ENCODE peak calls at places on chromosome 22, in six cellular contexts. One of them, this sample, is unnamed.

GRCh38 chr22:19809741-19810140 is 44.9 kb downstream of the GNB1L start:
- DNase-seq in activated naive CD4-positive, alpha-beta T cell: no peak
- DNase-seq in DMS153: no peak
- DNase-seq in HTR-8/SVneo: no peak
- DNase-seq in cardiac fibroblast: no peak
- DNase-seq in HCEC 1CT: no peak
- DNase-seq in this sample: no peak

GRCh38 chr22:36467042-36467810 is 14.2 kb downstream of the TXN2 start:
- DNase-seq in DMS153: no peak
- DNase-seq in HCEC 1CT: peak
- DNase-seq in activated naive CD4-positive, alpha-beta T cell: no peak
- DNase-seq in cardiac fibroblast: peak
- DNase-seq in HTR-8/SVneo: no peak
- DNase-seq in this sample: no peak

GRCh38 chr22:47835726-47836125 is 1073.3 kb downstream of the TBC1D22A start:
- DNase-seq in DMS153: no peak
- DNase-seq in HCEC 1CT: peak
- DNase-seq in cardiac fibroblast: peak
- DNase-seq in activated naive CD4-positive, alpha-beta T cell: no peak
- DNase-seq in HTR-8/SVneo: no peak
- DNase-seq in this sample: peak

GRCh38 chr22:30830907-30831306 is 136.2 kb downstream of the OSBP2 start:
- DNase-seq in HTR-8/SVneo: peak
- DNase-seq in DMS153: no peak
- DNase-seq in HCEC 1CT: peak
- DNase-seq in cardiac fibroblast: peak
- DNase-seq in activated naive CD4-positive, alpha-beta T cell: no peak
- DNase-seq in this sample: peak

GRCh38 chr22:19079691-19080090 is 42.5 kb downstream of the DGCR2 start:
- DNase-seq in activated naive CD4-positive, alpha-beta T cell: no peak
- DNase-seq in HTR-8/SVneo: no peak
- DNase-seq in HCEC 1CT: no peak
- DNase-seq in cardiac fibroblast: no peak
- DNase-seq in DMS153: no peak
- DNase-seq in this sample: no peak

GRCh38 chr22:30210235-30210831 is 36.2 kb downstream of the LIF start:
- DNase-seq in HTR-8/SVneo: peak
- DNase-seq in HCEC 1CT: no peak
- DNase-seq in activated naive CD4-positive, alpha-beta T cell: no peak
- DNase-seq in cardiac fibroblast: peak
- DNase-seq in DMS153: no peak
- DNase-seq in this sample: peak

GRCh38 chr22:26364066-26365015 is 64.7 kb upstream of the ASPHD2 start:
- DNase-seq in DMS153: peak
- DNase-seq in activated naive CD4-positive, alpha-beta T cell: peak
- DNase-seq in HTR-8/SVneo: peak
- DNase-seq in cardiac fibroblast: peak
- DNase-seq in HCEC 1CT: peak
- DNase-seq in this sample: peak

GRCh38 chr22:42773161-42773560 is 52.5 kb upstream of the A4GALT start:
- DNase-seq in HCEC 1CT: no peak
- DNase-seq in activated naive CD4-positive, alpha-beta T cell: no peak
- DNase-seq in HTR-8/SVneo: no peak
- DNase-seq in DMS153: no peak
- DNase-seq in cardiac fibroblast: no peak
- DNase-seq in this sample: no peak

GRCh38 chr22:33465554-33465953 is 407.4 kb upstream of the SYN3 start:
- DNase-seq in cardiac fibroblast: no peak
- DNase-seq in activated naive CD4-positive, alpha-beta T cell: no peak
- DNase-seq in DMS153: no peak
- DNase-seq in HCEC 1CT: no peak
- DNase-seq in HTR-8/SVneo: no peak
- DNase-seq in this sample: no peak

GRCh38 chr22:35173655-35174054 is 83.6 kb upstream of the HMGXB4 start:
- DNase-seq in HTR-8/SVneo: no peak
- DNase-seq in cardiac fibroblast: no peak
- DNase-seq in activated naive CD4-positive, alpha-beta T cell: no peak
- DNase-seq in DMS153: no peak
- DNase-seq in HCEC 1CT: no peak
- DNase-seq in this sample: no peak

GRCh38 chr22:39405346-39406085 is 5.9 kb downstream of the TAB1 start:
- DNase-seq in cardiac fibroblast: peak
- DNase-seq in activated naive CD4-positive, alpha-beta T cell: no peak
- DNase-seq in HTR-8/SVneo: no peak
- DNase-seq in DMS153: no peak
- DNase-seq in HCEC 1CT: no peak
- DNase-seq in this sample: no peak

GRCh38 chr22:25359601-25360261 is 140.3 kb downstream of the CRYBB2 start:
- DNase-seq in HTR-8/SVneo: no peak
- DNase-seq in DMS153: no peak
- DNase-seq in activated naive CD4-positive, alpha-beta T cell: no peak
- DNase-seq in cardiac fibroblast: no peak
- DNase-seq in HCEC 1CT: no peak
- DNase-seq in this sample: no peak

GRCh38 chr22:45831394-45831793 is 145.6 kb downstream of the WNT7B start:
- DNase-seq in cardiac fibroblast: peak
- DNase-seq in DMS153: no peak
- DNase-seq in HTR-8/SVneo: peak
- DNase-seq in activated naive CD4-positive, alpha-beta T cell: no peak
- DNase-seq in HCEC 1CT: peak
- DNase-seq in this sample: peak

GRCh38 chr22:30486661-30487115 is 14.9 kb upstream of the SEC14L3 start:
- DNase-seq in HTR-8/SVneo: no peak
- DNase-seq in activated naive CD4-positive, alpha-beta T cell: no peak
- DNase-seq in cardiac fibroblast: no peak
- DNase-seq in HCEC 1CT: no peak
- DNase-seq in DMS153: no peak
- DNase-seq in this sample: no peak

GRCh38 chr22:46584081-46584903 is 35.9 kb upstream of the GRAMD4 start:
- DNase-seq in HTR-8/SVneo: no peak
- DNase-seq in activated naive CD4-positive, alpha-beta T cell: no peak
- DNase-seq in cardiac fibroblast: peak
- DNase-seq in DMS153: no peak
- DNase-seq in HCEC 1CT: no peak
- DNase-seq in this sample: no peak

GRCh38 chr22:28351585-28351984 is 328.1 kb downstream of the TTC28 start:
- DNase-seq in activated naive CD4-positive, alpha-beta T cell: no peak
- DNase-seq in HTR-8/SVneo: no peak
- DNase-seq in HCEC 1CT: no peak
- DNase-seq in cardiac fibroblast: no peak
- DNase-seq in DMS153: no peak
- DNase-seq in this sample: no peak

GRCh38 chr22:38118182-38118581 is 7.7 kb upstream of the BAIAP2L2 start:
- DNase-seq in DMS153: no peak
- DNase-seq in HCEC 1CT: no peak
- DNase-seq in HTR-8/SVneo: no peak
- DNase-seq in activated naive CD4-positive, alpha-beta T cell: no peak
- DNase-seq in cardiac fibroblast: no peak
- DNase-seq in this sample: no peak

GRCh38 chr22:17842386-17842785 is 68.1 kb upstream of the BID start:
- DNase-seq in DMS153: no peak
- DNase-seq in cardiac fibroblast: no peak
- DNase-seq in HTR-8/SVneo: no peak
- DNase-seq in HCEC 1CT: no peak
- DNase-seq in activated naive CD4-positive, alpha-beta T cell: peak
- DNase-seq in this sample: no peak

GRCh38 chr22:46376908-46377565 is 41.5 kb downstream of the TRMU start:
- DNase-seq in cardiac fibroblast: no peak
- DNase-seq in activated naive CD4-positive, alpha-beta T cell: no peak
- DNase-seq in DMS153: no peak
- DNase-seq in HTR-8/SVneo: no peak
- DNase-seq in HCEC 1CT: no peak
- DNase-seq in this sample: no peak